ENCODE peak calls at places on chromosomes 16 and 17, in nine cellular contexts. Z is heart left ventricle, F is psoas muscle, J is SK-N-SH, N is cardiac muscle cell, C is HL-60, Y is pancreas, A is uterus, U is suprapubic skin. X is an unnamed sample. For H3K27me3, the result is how much of the 10 kb centered on the place peaks cover.

GRCh38 chr17:41015473-41015872 is 6.5 kb upstream of the KRTAP3-1 start:
- DNase-seq in Z (no peak), F (no peak), J (no peak), N (no peak), C (no peak), Y (no peak), A (no peak), U (no peak), X (no peak)

GRCh38 chr17:40819528-40820125 is 2.8 kb downstream of the KRT10 start:
- DNase-seq in Z (no peak), F (no peak), J (peak), N (peak), C (no peak), Y (no peak), A (no peak), U (no peak), X (no peak)

GRCh38 chr16:63702981-63703590 is 1418.8 kb downstream of the CDH11 start:
- DNase-seq in Z (no peak), F (no peak), J (no peak), N (no peak), C (no peak), Y (peak), A (no peak), U (no peak), X (no peak)

GRCh38 chr17:31074772-31075538 is 19.8 kb upstream of the NF1 start:
- DNase-seq in Z (no peak), F (no peak), J (no peak), N (no peak), C (no peak), Y (no peak), A (no peak), U (no peak), X (no peak)

GRCh38 chr16:17173134-17173729 is 297.5 kb downstream of the XYLT1 start:
- DNase-seq in Z (peak), F (peak), J (no peak), N (peak), C (peak), Y (no peak), A (peak), U (no peak), X (no peak)

GRCh38 chr17:75505152-75505409 is 10.3 kb downstream of the CASKIN2 start:
- DNase-seq in Z (no peak), F (no peak), J (no peak), N (no peak), C (no peak), Y (no peak), A (no peak), U (no peak), X (no peak)

GRCh38 chr17:63431939-63432804 is 13.9 kb downstream of the CYB561 start:
- DNase-seq in Z (no peak), F (no peak), J (peak), N (peak), C (no peak), Y (no peak), A (no peak), U (no peak), X (no peak)

GRCh38 chr16:57377080-57377841 is 5.0 kb downstream of the CX3CL1 start:
- DNase-seq in Z (no peak), F (no peak), J (peak), N (peak), C (no peak), Y (no peak), A (no peak), U (no peak), X (no peak)

GRCh38 chr16:69179255-69180010 is 7.5 kb upstream of the SNTB2 start:
- DNase-seq in Z (peak), F (peak), J (peak), N (peak), C (peak), Y (peak), A (peak), U (peak), X (no peak)

GRCh38 chr16:732332-732731 is 5.4 kb downstream of the HAGHL start:
- DNase-seq in Z (no peak), F (no peak), J (no peak), N (no peak), C (no peak), Y (no peak), A (no peak), U (no peak), X (no peak)

GRCh38 chr17:49553676-49554335 is 21.9 kb upstream of the NXPH3 start:
- DNase-seq in Z (no peak), F (no peak), J (peak), N (no peak), C (peak), Y (no peak), A (no peak), U (peak), X (no peak)

GRCh38 chr17:70492368-70492767 is 323.0 kb downstream of the KCNJ2 start:
- DNase-seq in Z (no peak), F (no peak), J (no peak), N (no peak), C (no peak), Y (no peak), A (no peak), U (no peak), X (no peak)

GRCh38 chr17:17758443-17758842 is 77.2 kb downstream of the RAI1 start:
- DNase-seq in Z (no peak), F (no peak), J (no peak), N (no peak), C (no peak), Y (no peak), A (no peak), U (no peak), X (no peak)

GRCh38 chr17:40922239-40922638 is 15.2 kb downstream of the KRT23 start:
- DNase-seq in Z (peak), F (peak), J (no peak), N (peak), C (peak), Y (no peak), A (peak), U (no peak), X (no peak)

GRCh38 chr17:44348234-44348987 is 3.3 kb downstream of the GRN start:
- DNase-seq in Z (no peak), F (no peak), J (no peak), N (no peak), C (peak), Y (no peak), A (no peak), U (no peak), X (no peak)

GRCh38 chr16:54397190-54397835 is 110.7 kb upstream of the IRX3 start:
- DNase-seq in Z (no peak), F (no peak), J (no peak), N (no peak), C (no peak), Y (no peak), A (no peak), U (no peak), X (no peak)

GRCh38 chr17:17823433-17824118 is 13.2 kb downstream of the SREBF1 start:
- DNase-seq in Z (peak), F (peak), J (peak), N (peak), C (peak), Y (peak), A (peak), U (peak), X (no peak)

GRCh38 chr17:62933986-62934385 is 32.0 kb upstream of the TANC2 start:
- DNase-seq in Z (no peak), F (no peak), J (no peak), N (peak), C (peak), Y (no peak), A (no peak), U (no peak), X (no peak)

GRCh38 chr17:50950002-50950877 is 84.1 kb upstream of the TOB1 start:
- DNase-seq in Z (peak), F (peak), J (peak), N (peak), C (peak), Y (peak), A (peak), U (peak), X (no peak)

GRCh38 chr16:84597518-84598390 is 20.1 kb downstream of the COTL1 start:
- DNase-seq in Z (no peak), F (no peak), J (no peak), N (no peak), C (peak), Y (no peak), A (no peak), U (no peak), X (no peak)

GRCh38 chr16:88585269-88585668 is 15.1 kb downstream of the ZC3H18 start:
- DNase-seq in Z (no peak), F (no peak), J (no peak), N (no peak), C (no peak), Y (no peak), A (no peak), U (no peak), X (no peak)

DNA sequence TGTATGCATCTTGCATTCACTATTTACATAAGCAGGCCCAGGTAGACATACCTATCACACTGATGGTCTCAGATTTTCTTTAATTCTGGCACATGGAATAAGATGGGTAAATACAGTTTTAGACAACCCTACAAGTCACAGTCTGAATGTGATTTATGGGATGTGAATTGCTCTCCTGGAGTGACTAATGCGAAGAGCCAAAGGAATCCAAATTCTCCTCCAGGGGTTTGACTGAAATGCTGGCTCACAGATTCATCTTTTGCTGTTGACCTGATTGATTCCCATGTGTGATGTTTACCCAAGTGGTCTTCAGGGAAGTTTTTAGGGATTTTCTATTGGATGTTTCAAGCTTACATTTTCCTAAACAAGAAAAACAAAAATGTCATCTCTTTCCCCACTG is 277.9 kb upstream of the MON1B start:
- DNase-seq in Z (no peak), F (no peak), J (no peak), N (no peak), C (no peak), Y (no peak), A (no peak), U (no peak), X (no peak)
- H3K4me3 ChIP-seq in Z (no peak), F (no peak), J (no peak), N (no peak), C (no peak), Y (no peak), A (no peak), U (no peak), X (no peak)

GRCh38 chr16:24139282-24139681 is 116.9 kb upstream of the CACNG3 start:
- DNase-seq in Z (no peak), F (no peak), J (no peak), N (no peak), C (no peak), Y (no peak), A (no peak), U (no peak), X (no peak)
- H3K27ac ChIP-seq in Z (no peak), F (no peak), J (no peak), N (no peak), C (no peak), Y (no peak), A (no peak), U (no peak), X (no peak)

DNA sequence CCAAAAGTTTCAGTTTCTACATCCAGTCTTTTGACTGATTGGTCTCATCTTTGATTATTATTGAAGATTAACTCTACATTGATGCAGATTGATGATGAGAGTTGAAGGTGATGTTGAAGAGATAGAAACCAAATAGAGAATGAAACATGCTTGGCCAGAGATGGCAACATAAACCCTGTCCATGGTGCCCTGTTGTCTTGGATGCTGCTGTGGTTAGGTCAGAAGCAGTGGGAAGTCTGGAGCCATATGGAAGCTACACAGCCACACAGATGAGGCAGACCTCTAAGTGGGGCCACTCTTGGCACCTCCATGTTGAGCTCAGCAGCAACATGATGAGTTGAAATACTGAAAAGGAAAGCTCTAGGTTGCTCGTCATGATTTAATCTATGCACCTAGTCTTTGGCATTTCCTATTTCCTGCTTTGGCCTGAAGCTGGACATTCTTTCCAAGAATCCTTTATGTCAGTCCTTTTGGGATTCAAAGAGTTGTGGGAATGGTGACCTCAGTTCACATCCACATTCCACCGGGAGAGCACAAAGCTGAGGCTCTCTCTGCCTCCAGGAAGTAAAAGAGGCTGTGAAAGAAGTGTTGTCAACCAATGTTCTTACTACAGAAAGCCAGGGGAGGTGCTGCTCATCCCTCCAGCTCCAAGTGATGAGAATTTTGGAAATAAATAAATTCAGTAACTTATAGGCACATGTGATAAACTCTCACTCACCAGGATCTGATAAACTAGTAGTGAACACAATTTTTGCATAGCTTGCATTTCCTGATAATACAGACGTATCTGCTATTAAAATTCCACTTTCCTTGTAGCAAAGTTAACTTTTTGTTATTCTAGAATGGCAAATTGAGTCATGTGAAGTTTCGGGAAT is 127.7 kb upstream of the MAF start:
- DNase-seq in Z (no peak), F (no peak), J (no peak), N (no peak), C (no peak), Y (no peak), A (no peak), U (no peak), X (no peak)
- H3K27me3 ChIP-seq in Z (under half), F (under half), J (under half), N (under half), C (under half), Y (under half), A (under half), U (under half), X (under half)

DNA sequence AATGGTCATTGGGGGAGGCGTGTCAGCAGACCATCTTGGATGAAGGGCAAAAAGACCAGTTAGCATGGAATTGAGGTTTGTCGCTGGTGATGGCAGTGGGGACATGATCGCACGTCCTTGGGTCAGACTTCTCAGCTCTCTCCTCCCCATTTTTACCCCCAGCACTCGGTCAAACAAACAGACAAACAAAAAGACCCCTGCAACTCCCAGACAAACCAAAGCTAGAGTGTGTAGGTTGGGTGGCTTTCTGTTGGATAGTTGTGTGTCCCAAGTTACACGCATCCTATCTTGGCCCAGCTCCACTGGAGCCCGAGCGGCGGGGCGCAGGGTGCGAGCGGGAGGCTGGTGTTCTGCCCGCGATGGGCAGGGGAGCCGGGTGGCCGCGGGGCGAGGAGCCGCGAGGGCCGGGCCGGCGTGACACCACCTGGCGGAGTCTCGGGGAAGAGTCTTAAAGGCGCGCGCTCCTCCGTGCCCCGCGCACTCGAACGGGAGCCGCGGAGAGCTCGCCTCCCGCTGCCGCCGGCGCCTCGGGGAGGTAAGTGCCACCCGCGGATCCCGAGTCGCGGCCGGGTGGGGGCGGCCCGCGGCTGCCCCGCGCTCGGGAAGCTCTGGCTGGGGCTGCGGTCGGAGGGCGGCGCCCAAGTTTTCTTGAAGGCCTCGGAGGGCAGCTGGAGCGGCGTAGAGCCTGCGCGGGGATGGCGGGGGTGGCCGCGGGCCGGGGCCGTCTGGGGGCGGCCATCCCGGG is 18.5 kb upstream of the NTN1 start:
- DNase-seq in Z (no peak), F (peak), J (peak), N (peak), C (no peak), Y (peak), A (peak), U (no peak), X (no peak)
- H3K4me3 ChIP-seq in Z (peak), F (peak), J (no peak), N (peak), C (no peak), Y (peak), A (peak), U (peak), X (peak)

DNA sequence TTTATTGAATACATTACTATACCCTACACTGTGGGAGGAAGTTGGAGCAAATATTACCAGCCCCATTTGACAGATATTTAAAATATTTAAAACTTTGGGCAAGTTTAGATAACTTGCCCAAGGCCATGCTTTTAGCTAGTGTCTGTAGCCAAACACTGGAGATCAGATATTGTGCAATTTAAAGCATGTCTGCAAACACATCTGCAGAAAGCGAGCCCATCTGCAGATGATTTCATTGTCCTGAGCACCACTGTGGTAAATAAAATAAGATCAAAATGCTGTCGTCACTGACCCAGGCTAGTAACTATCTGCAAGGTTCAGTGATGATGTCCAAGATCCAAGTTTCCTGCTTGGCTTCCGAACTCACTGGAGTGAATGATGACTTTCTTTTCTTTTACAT is 25.0 kb downstream of the TMC7 start:
- DNase-seq in Z (no peak), F (no peak), J (no peak), N (peak), C (peak), Y (no peak), A (no peak), U (no peak), X (no peak)
- H3K27ac ChIP-seq in Z (no peak), F (no peak), J (no peak), N (no peak), C (no peak), Y (no peak), A (no peak), U (no peak), X (no peak)

DNA sequence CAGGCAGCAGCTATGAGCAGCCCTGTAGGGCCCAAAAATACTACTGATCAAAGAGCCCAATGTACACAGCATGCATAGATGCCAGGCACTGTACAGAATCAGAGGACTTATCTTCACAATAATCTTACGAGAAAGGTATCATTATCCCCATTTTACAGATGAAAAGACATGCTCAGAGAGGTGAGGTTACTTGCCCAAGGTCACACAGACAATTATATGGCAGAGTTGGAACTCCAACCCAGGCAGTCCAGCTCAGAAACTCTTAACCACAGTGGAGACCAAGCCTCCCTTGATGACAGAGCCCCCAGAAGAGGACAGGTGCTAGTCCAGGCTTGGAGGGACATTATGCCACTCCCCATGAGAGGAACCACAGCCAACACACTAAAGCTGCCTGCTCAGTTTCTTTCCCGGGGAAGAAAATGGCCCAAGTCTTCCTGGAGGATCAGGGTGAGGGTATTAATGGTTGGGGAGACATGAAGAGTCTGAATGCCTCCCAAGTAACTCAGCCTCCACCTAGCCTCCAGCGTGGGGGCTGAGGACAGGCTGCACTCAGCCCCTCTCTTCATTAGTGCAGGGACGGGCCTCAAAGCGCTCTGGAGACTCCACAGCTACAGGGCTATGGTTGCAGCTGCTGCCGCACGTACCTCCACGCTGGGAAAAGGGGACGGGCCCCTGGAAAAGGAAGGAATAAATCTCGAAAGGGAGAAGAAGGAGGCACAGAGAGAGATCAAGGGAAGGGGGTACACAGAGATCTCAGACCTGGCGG is 820 bp downstream of the UNC119 start:
- DNase-seq in Z (no peak), F (no peak), J (no peak), N (peak), C (no peak), Y (no peak), A (no peak), U (no peak), X (no peak)
- H3K27me3 ChIP-seq in Z (under half), F (under half), J (under half), N (under half), C (under half), Y (under half), A (under half), U (under half), X (under half)